ENCODE peak calls at places on chromosomes 12 and 14, in five cellular contexts. F, Z, T, W and U are unnamed samples.

GRCh38 chr12:31832740-31833540 is 104.1 kb upstream of the AMN1 start:
- DNase-seq in F (no peak), Z (no peak), T (no peak), W (no peak), U (no peak)

GRCh38 chr12:90925562-90925961 is 29.4 kb downstream of the CCER1 start:
- DNase-seq in F (no peak), Z (no peak), T (no peak), W (no peak), U (no peak)

GRCh38 chr12:132379576-132379975 is 50.2 kb upstream of the GALNT9 start:
- DNase-seq in F (no peak), Z (no peak), T (no peak), W (no peak), U (no peak)

GRCh38 chr12:115135800-115136211 is 451.8 kb upstream of the TBX3 start:
- DNase-seq in F (peak), Z (no peak), T (no peak), W (no peak), U (no peak)

GRCh38 chr14:90654831-90655276 is 161.4 kb downstream of the TTC7B start:
- DNase-seq in F (peak), Z (peak), T (no peak), W (no peak), U (no peak)

GRCh38 chr12:107635139-107635538 is 50.5 kb upstream of the PWP1 start:
- DNase-seq in F (no peak), Z (no peak), T (no peak), W (no peak), U (no peak)

GRCh38 chr14:35969310-35969709 is 143.2 kb downstream of the BRMS1L start:
- DNase-seq in F (no peak), Z (no peak), T (no peak), W (no peak), U (no peak)

GRCh38 chr12:34218193-34219045 is 196.1 kb downstream of the ALG10 start:
- DNase-seq in F (peak), Z (peak), T (peak), W (peak), U (peak)

GRCh38 chr14:36507847-36508417 is 12.1 kb downstream of the NKX2-1 start:
- DNase-seq in F (no peak), Z (no peak), T (no peak), W (no peak), U (no peak)